ENCODE peak calls at places on chromosomes 16 and 17, in five cellular contexts. L is HepG2, Q is H1, R is GM12878, Z is K562. C is an unnamed sample.

GRCh38 chr16:88784074-88784855 is 755 bp downstream of the PIEZO1 start:
- DNase-seq in Q (no peak), L (peak), Z (peak), R (no peak), C (peak)

GRCh38 chr16:53482123-53482522 is 20.9 kb downstream of the AKTIP start:
- DNase-seq in R (no peak), L (no peak), Q (no peak), Z (no peak), C (no peak)

GRCh38 chr16:915546-915945 is 55.2 kb downstream of the LMF1 start:
- DNase-seq in Q (no peak), Z (no peak), R (no peak), L (no peak), C (no peak)

GRCh38 chr17:32335647-32336046 is 6.3 kb downstream of the C17orf75 start:
- DNase-seq in Z (no peak), Q (no peak), L (no peak), R (no peak), C (no peak)

GRCh38 chr17:3534881-3535252 is 22.7 kb downstream of the TRPV3 start:
- DNase-seq in L (no peak), R (no peak), Z (no peak), Q (no peak), C (peak)

GRCh38 chr16:21646721-21647561 is 5.5 kb downstream of the IGSF6 start:
- DNase-seq in Q (no peak), L (no peak), Z (no peak), R (peak), C (no peak)

GRCh38 chr17:5794881-5795486 is 210.7 kb upstream of the NLRP1 start:
- DNase-seq in L (no peak), Z (no peak), R (no peak), Q (no peak), C (no peak)

GRCh38 chr17:71024172-71024571 is 854.8 kb downstream of the KCNJ2 start:
- DNase-seq in R (no peak), Q (no peak), L (no peak), Z (no peak), C (no peak)

GRCh38 chr17:60326702-60327101 is 65.2 kb downstream of the USP32 start:
- DNase-seq in Z (no peak), L (no peak), R (no peak), Q (no peak), C (no peak)

GRCh38 chr17:57602896-57603295 is 142.2 kb downstream of the CCDC182 start:
- DNase-seq in Q (no peak), Z (no peak), L (no peak), R (no peak), C (no peak)

GRCh38 chr17:57604771-57605733 is 140.0 kb downstream of the CCDC182 start:
- DNase-seq in R (peak), Z (no peak), Q (no peak), L (no peak), C (no peak)

GRCh38 chr17:57603541-57603940 is 141.6 kb downstream of the CCDC182 start:
- DNase-seq in Q (no peak), L (no peak), Z (no peak), R (no peak), C (no peak)

GRCh38 chr17:57605734-57606105 is 139.4 kb downstream of the CCDC182 start:
- DNase-seq in Q (no peak), Z (no peak), R (no peak), L (no peak), C (no peak)

DNA sequence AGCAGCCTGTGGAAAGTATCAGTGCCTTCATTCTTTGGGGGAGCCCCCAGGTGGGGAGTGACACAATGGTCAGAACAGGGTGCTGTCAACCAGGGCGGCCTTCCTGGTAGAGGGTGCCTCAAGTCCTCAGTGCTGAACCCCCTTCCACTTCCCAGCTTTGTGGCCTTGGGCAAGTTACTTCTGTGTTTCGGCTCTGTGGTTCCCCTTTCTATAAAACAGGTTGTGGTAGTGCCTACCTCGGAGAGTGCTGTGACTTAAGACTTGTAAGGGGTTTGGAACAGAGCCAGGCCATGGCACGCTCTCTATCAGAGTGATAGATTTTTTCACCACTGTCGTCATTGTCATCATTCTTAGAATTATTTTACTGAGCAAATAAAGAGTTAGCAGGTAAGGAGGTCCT is 141.1 kb downstream of the CCDC182 start:
- DNase-seq in L (no peak), R (peak), Z (no peak), Q (no peak), C (no peak)
- TF ChIP-seq KDM1A in L (no peak), R (no peak), Z (no peak), Q (no peak), C (no peak)

GRCh38 chr16:14015461-14015860 is 55.7 kb upstream of the MRTFB start:
- DNase-seq in L (no peak), Q (no peak), Z (no peak), R (no peak), C (no peak)
- TF ChIP-seq CTCF in L (no peak), Q (no peak), Z (no peak), R (no peak), C (no peak)

DNA sequence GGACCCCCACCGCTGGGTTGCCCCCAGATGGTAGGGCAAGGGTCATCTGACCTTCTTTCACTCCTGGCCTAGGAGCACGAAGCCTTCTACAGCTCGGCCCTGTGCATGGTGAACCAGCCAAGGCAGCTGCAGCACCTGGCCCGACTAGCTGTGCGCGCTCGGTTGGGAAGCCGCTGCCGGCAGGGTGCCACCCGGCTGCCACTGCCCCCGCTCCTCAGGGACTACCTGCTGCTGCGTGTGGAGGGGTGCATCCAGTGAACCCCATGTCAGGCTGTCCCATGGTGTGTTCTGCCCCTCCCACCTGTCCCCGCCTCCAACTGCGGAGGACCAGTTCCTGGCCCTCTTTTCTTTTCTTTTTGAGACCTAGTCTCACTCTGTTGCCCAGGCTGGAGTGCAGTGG is 7.6 kb downstream of the ASB16 start:
- DNase-seq in L (no peak), R (no peak), Z (no peak), Q (no peak), C (no peak)
- TF ChIP-seq KDM1A in L (no peak), R (no peak), Z (no peak), Q (no peak), C (no peak)

DNA sequence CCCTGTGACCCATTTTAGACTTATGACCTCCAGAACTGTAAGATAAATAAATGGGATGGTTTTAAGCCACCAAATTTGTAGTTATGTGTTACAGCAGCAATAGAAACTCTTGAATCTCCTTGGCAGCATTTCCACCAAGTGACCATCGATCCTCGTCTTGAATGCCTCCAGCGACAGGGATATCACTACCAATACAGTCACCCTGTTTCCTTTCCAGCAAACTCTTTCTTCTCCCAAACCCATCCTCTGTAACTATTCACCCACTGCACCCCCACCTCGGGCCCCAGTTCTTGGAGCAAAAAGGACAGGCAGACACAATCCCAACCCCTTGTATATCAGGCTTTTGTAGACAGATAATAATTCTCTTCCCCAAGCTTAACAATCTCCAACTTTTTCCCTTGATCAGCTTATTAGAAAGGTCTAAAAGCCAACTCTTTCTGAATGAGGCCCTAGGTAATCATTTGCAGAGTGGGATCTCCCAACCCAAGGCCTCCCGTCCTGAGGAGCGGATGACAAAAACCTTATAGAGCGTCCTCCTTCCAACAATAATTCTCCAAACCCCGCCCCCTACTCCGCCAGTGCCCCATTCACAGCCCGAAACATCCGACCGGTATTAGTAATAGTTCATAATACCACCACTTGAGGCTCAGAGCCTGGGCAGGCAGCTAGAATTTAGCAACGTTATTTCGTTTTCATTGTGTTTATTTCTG is 14.7 kb upstream of the PLLP start:
- DNase-seq in Z (peak), R (no peak), L (peak), Q (no peak), C (peak)
- TF ChIP-seq CTCF in Z (no peak), R (no peak), L (no peak), Q (no peak), C (peak)

DNA sequence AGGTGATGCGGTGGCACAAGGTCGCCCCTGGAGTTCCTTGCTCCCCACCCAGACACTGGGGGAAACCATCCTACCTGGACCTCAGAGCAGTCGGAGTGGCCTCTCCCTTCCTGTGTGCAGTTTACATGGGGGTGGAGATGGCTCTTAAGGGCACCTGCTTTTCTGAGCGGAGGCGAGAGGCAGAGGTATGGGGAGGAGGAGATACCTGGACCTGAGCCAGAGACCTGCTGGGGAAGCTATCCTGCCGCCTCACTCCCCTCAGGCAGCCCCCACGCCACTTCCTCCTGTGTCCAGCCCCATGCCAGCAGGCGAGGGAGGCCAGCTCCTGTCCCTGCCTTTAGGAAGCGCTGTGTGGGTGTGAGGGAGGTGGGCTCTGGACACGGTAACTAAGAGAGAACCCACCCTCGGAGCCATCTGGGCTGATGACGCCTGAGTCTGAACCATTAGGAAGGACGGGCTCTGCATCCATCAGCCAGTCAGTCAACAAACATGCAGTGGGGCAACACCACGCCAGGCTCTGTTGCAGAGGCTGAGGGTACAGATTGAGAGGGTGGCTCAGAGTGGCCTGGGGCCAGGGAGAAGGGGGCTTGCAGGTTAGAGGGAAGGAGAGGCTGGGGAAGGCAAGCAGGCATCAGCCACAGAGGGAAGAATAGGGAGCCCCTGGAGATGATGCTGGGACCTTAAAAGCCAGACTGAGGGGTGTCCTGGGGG is 1.2 kb downstream of the CORO1A start:
- DNase-seq in R (peak), Z (peak), Q (no peak), L (no peak), C (no peak)
- TF ChIP-seq KDM1A in R (no peak), Z (no peak), Q (no peak), L (no peak), C (no peak)

DNA sequence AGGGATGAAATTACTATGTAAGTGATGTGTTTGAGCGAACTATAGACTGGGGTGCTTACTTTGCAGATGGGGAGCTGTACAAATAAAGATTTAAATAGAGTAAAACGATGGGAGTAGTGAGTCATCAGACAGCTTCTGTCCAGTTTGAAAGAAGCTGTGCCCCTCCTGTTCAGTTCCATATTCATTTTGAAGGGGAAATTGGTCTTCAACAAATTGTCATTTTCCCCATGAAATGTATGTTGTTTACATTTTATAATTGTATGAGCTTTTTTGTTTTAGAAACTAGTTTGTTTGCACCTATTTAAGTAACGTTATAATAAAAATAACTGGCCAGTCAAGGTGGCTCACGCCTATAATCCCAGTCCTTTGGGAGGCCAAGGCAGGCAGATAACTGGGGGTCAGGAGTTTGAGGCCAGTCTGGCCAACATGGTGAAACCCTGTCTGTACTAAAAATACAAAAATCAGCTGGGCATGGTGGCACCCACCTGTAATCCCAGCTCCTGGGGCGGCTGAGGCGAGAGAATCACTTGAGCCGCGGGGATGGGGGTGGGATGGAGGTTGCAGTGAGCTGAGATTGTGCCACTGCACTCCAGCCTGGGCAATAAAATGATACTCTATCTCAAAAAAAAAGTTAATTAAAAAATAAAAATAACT is 20.2 kb downstream of the SEC14L1 start:
- DNase-seq in Q (no peak), R (no peak), L (peak), Z (no peak), C (no peak)
- TF ChIP-seq CTCF in Q (no peak), R (no peak), L (no peak), Z (no peak), C (no peak)

DNA sequence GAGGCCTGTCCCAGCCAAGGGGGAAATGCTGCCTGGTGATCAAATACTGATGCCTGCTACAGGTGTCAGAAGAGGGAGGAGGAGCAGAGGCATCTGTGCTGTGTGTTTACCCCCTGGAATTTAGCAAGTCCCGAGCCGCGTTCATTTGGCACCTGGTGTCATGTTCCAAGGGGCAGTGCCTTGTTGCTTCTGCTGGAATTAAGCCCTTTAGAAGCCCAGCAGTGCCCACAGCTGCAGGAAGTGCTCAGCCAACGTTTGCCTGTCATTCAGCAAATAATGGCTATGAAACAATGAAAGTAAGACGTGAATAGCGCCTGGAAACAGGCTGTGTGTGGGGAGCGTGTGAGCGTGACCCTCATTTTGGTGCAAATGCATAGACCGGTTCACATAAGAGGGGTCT is 5.9 kb upstream of the ATP2C2 start:
- DNase-seq in Q (no peak), R (no peak), L (no peak), Z (no peak), C (no peak)
- TF ChIP-seq KDM1A in Q (no peak), R (no peak), L (no peak), Z (no peak), C (no peak)

DNA sequence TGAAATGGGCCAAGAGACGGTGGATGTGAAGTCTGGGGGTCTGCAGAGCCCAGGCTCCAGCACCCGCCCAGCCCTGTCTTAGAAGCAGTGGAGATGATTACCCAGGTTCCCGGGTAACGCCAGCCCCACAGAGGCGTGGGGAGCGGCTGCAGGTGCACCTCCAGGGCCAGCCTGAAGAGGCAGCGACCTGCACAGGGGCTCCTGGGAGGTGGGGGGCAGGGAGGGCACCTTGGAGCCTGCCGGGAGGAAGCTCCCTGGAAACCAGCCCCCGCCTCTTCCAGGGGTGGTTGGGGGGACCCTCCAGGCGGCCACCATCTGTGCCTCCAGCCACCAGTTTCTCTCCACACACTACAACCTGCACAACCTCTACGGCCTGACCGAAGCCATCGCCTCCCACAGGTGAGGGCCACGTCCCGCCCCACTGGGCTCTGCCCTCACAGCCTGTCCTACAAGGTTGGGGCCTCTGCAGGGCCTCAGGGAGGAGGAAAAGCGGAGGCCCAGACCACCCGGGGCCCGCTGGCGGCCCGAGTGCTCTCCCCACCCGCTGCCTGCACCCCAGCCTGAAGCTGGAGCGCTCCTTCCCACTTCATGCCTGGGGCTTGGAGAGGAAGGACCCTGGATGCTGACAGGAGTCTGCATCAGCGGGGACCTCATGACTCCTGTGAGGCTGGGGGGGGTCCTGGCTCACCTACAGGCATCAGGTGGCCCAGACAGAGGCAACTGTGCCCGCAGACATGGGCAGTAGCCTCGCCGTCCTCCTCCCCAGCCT is 10.5 kb downstream of the GAA start:
- DNase-seq in Z (no peak), L (no peak), Q (no peak), R (no peak), C (no peak)
- TF ChIP-seq CTCF in Z (no peak), L (no peak), Q (peak), R (no peak), C (no peak)

DNA sequence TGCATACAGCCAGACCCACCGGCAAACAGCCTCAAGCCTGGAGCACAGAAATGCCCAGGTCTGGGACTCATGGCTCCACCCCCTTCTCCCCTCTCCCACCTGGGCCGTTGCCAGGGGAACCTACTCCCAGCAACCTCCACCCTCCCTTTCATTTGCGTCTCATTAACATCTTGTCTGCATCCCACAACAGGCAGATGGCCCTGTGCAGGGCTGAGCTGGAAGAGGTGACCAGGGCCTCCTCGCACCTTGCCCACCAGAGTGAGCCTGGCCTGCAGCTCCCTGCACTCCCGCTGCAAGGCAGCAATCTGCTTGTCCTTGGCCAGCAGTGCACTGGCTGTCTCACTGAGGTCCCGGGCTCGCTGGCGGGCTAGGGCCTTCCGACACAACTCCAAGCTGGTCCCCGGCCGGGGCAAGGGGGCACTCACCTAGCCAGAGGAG is 3.3 kb downstream of the TSPOAP1 start:
- DNase-seq in Z (no peak), L (no peak), R (no peak), Q (no peak), C (no peak)
- TF ChIP-seq KDM1A in Z (no peak), L (no peak), R (no peak), Q (no peak), C (no peak)

DNA sequence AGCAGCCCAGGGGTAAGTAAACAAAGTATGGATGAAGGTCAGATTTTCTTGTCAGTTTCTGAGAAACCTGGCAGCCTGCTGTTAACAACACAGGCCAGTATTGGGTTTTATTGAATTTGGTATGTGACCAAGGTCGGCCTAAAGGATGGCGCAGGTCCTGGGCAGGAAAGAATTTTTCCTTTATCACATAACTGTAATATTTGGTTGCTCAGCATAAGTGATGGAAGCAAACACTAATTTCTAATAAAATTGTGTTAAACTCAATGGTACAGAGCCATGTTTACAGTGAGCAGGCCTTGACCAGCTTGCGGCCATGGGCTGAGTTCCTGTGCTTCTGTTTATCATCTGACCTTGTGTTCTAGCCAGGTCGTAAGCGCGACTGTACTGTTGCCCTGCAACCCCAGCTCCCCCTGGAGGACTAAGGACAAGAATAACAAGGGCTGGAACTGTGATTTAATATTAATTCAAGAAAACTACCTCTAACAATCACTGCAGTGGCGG is 10.5 kb downstream of the POLDIP2 start:
- DNase-seq in Z (peak), Q (no peak), R (no peak), L (peak), C (peak)
- TF ChIP-seq CTCF in Z (peak), Q (peak), R (peak), L (peak), C (peak)